ENCODE peak calls at places on chromosome 19, in seven cellular contexts. B is AG09309; E is BJ; X is prostate gland; U is CD4-positive, alpha-beta memory T cell; J is tibial artery; Y is lower leg skin. T is an unnamed sample.

GRCh38 chr19:1880611-1881392 is 4.5 kb downstream of the ABHD17A start:
- DNase-seq in X (no peak), Y (no peak), E (no peak), U (no peak), B (no peak), J (no peak), T (no peak)

GRCh38 chr19:57362419-57362818 is 932 bp upstream of the TRAPPC2B start:
- DNase-seq in B (no peak), X (no peak), E (no peak), Y (no peak), J (no peak), U (no peak), T (no peak)

GRCh38 chr19:339262-339887 is 5.2 kb downstream of the MIER2 start:
- DNase-seq in E (no peak), U (no peak), B (no peak), X (no peak), J (no peak), Y (no peak), T (no peak)

GRCh38 chr19:33501957-33502356 is 19.6 kb downstream of the PEPD start:
- DNase-seq in E (no peak), U (no peak), X (no peak), B (no peak), Y (no peak), J (no peak), T (no peak)

GRCh38 chr19:14786421-14786851 is 8.1 kb upstream of the ADGRE2 start:
- DNase-seq in E (no peak), U (no peak), J (no peak), X (peak; percentile 14), Y (no peak), B (no peak), T (no peak)

GRCh38 chr19:50817941-50818858 is 5.4 kb downstream of the KLK1 start:
- DNase-seq in X (peak; percentile 59), E (no peak), B (no peak), J (no peak), Y (no peak), U (no peak), T (no peak)

GRCh38 chr19:32870154-32870573 is 597 bp upstream of the SLC7A9 start:
- DNase-seq in U (no peak), E (no peak), X (no peak), J (no peak), Y (no peak), B (no peak), T (no peak)

GRCh38 chr19:11205939-11206570 is 8.7 kb upstream of the KANK2 start:
- DNase-seq in J (no peak), B (no peak), Y (no peak), E (no peak), X (no peak), U (no peak), T (no peak)

GRCh38 chr19:12603714-12604113 is 6.9 kb downstream of the ZNF490 start:
- DNase-seq in U (peak; percentile 71), X (no peak), E (no peak), J (no peak), B (no peak), Y (no peak), T (no peak)

GRCh38 chr19:30376826-30377425 is 4.7 kb downstream of the ZNF536 start:
- DNase-seq in U (no peak), Y (no peak), X (no peak), E (no peak), J (peak; percentile 15), B (no peak), T (no peak)

GRCh38 chr19:31071157-31071855 is 277.9 kb downstream of the TSHZ3 start:
- DNase-seq in X (no peak), Y (no peak), U (no peak), J (no peak), E (no peak), B (no peak), T (peak; percentile 34)

GRCh38 chr19:58558066-58558622 is at the start of gene UBE2M:
- DNase-seq in X (peak; percentile 35), E (no peak), U (peak; percentile 73), B (no peak), Y (no peak), J (peak; percentile 69), T (no peak)

GRCh38 chr19:58228584-58229254 is at the start of gene ZNF544:
- DNase-seq in J (peak; percentile 35), Y (peak; percentile 28), B (peak; percentile 16), X (peak; percentile 77), U (peak; percentile 41), E (no peak), T (peak; percentile 26)

GRCh38 chr19:912181-913079 is 589 bp downstream of the R3HDM4 start:
- DNase-seq in U (no peak), E (no peak), Y (no peak), X (no peak), B (no peak), J (no peak), T (no peak)

GRCh38 chr19:35266904-35267817 is 1.6 kb upstream of the USF2 start:
- DNase-seq in E (no peak), X (peak; percentile 33), Y (peak; percentile 57), J (no peak), U (no peak), B (no peak), T (no peak)

GRCh38 chr19:42411581-42412178 is 15.5 kb downstream of the LIPE start:
- DNase-seq in X (no peak), U (no peak), J (no peak), E (no peak), Y (no peak), B (no peak), T (no peak)

GRCh38 chr19:28883241-28883693 is 329.7 kb downstream of the UQCRFS1 start:
- DNase-seq in U (no peak), E (no peak), Y (peak; percentile 15), J (peak; percentile 41), X (no peak), B (no peak), T (peak; percentile 14)

GRCh38 chr19:4987692-4988370 is 18.9 kb downstream of the KDM4B start:
- DNase-seq in X (no peak), B (no peak), J (no peak), E (no peak), U (no peak), Y (no peak), T (no peak)

GRCh38 chr19:8004723-8005513 is 523 bp downstream of the ELAVL1 start:
- DNase-seq in E (no peak), Y (no peak), X (no peak), U (no peak), J (no peak), B (no peak), T (no peak)

GRCh38 chr19:39542198-39542597 is 2.2 kb upstream of the EID2 start:
- DNase-seq in X (no peak), J (no peak), E (no peak), U (no peak), B (no peak), Y (no peak), T (no peak)

GRCh38 chr19:4694211-4694987 is 24.3 kb upstream of the MYDGF start:
- DNase-seq in E (peak; percentile 75), X (peak; percentile 53), U (no peak), B (peak; percentile 87), Y (peak; percentile 88), J (no peak), T (peak; percentile 87)

GRCh38 chr19:1361601-1362384 is 21.9 kb upstream of the NDUFS7 start:
- DNase-seq in B (peak; percentile 14), U (no peak), E (no peak), X (no peak), Y (no peak), J (no peak), T (peak; percentile 52)

GRCh38 chr19:10654610-10655456 is 687 bp downstream of the ILF3 start:
- DNase-seq in Y (peak; percentile 41), X (peak; percentile 37), U (peak; percentile 16), B (no peak), E (no peak), J (peak; percentile 40), T (no peak)

GRCh38 chr19:1189419-1189818 is 15.4 kb upstream of the SBNO2 start:
- DNase-seq in U (peak; percentile 36), X (no peak), Y (no peak), B (no peak), E (no peak), J (no peak), T (no peak)

GRCh38 chr19:4575978-4576933 is 16.8 kb upstream of the SEMA6B start:
- DNase-seq in E (no peak), J (peak; percentile 51), X (peak; percentile 34), Y (peak; percentile 34), U (peak; percentile 52), B (no peak), T (no peak)

GRCh38 chr19:10815969-10816635 is 19.9 kb downstream of the TMED1 start:
- DNase-seq in J (no peak), X (no peak), E (no peak), U (no peak), Y (no peak), B (no peak), T (no peak)

GRCh38 chr19:17246681-17247425 is 1.1 kb upstream of the NR2F6 start:
- DNase-seq in X (no peak), B (no peak), E (no peak), J (no peak), U (no peak), Y (no peak), T (no peak)
- H3K4me3 ChIP-seq in X (peak overlapping the region; percentile 87), B (no peak overlapping the region), E (no peak overlapping the region), J (peak overlapping the region; percentile 89), U (no peak overlapping the region), Y (peak overlapping the region; percentile 22), T (peak overlapping the region; percentile 48)

DNA sequence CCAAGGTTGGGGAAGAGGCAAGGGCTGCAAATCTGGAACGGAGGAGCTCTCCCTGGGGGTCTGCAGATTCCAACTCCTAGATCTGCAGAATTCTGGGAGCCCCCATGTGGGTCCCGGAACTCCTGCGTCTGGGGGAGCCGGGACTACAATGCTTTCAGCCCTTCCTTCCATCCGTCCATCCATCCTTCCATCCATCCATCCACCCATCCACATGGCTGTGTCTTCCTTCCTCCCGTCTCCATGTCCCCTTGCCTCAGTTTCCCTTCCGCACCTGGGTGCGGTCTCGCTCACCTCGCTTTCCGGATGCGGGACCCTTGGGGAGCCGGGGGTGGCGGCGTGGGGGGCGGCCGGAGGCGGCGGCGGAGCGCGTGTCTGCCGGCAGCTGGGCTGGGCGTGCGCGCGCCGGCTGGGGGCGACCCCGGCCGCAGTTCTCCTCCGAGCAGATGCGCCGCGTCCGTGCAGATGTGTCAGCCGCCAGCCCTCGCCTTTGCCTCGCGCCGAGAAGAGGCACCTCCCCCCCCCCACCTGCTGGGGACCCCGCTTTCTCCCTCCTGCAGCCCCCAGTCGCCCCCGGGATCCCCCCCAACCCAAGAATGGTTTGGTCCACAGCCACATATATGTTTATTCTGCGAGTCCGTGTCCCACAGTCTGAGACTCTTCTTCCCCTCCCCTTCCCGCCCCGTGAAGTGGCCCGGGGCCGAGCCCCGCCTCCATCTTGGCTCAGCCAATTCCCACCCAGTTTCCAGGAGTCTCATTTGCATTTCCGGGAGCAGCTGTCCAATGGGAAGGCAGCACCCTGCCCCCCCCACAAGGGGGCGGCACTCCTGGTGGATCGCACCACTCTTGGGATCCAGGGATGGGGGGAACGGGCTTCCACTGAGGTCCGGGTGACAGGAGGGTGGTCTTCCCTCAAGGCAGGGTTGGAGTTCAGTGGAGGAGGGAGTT is 8.8 kb downstream of the ISOC2 start:
- DNase-seq in U (peak; percentile 32), X (peak; percentile 16), Y (peak; percentile 78), E (peak; percentile 25), B (no peak), J (peak; percentile 42), T (no peak)
- H3K4me3 ChIP-seq in U (no peak overlapping the region), X (no peak overlapping the region), Y (no peak overlapping the region), E (no peak overlapping the region), B (no peak overlapping the region), J (no peak overlapping the region), T (peak overlapping the region; percentile 30)

GRCh38 chr19:49427855-49428546 is 2.8 kb downstream of the GFY start:
- DNase-seq in B (no peak), Y (no peak), J (no peak), U (no peak), E (no peak), X (no peak), T (no peak)
- H3K4me3 ChIP-seq in B (no peak overlapping the region), Y (no peak overlapping the region), J (no peak overlapping the region), U (no peak overlapping the region), E (no peak overlapping the region), X (no peak overlapping the region), T (no peak overlapping the region)

GRCh38 chr19:41218615-41219507 is at the start of gene AXL:
- DNase-seq in X (peak; percentile 88), Y (peak; percentile 84), E (peak; percentile 74), J (peak; percentile 93), B (peak; percentile 56), U (no peak), T (peak; percentile 61)
- H3K4me3 ChIP-seq in X (peak within 1 kb of the TSS; percentile 44), Y (peak within 1 kb of the TSS; percentile 66), E (peak within 1 kb of the TSS; percentile 83), J (peak within 1 kb of the TSS; percentile 93), B (peak within 1 kb of the TSS; percentile 69), U (no peak within 1 kb of the TSS), T (peak within 1 kb of the TSS; percentile 86)